ENCODE peak calls at places on chromosomes 5 and 9, in nine cellular contexts. One of them, this sample, is unnamed.

GRCh38 chr9:17761984-17762676 is 183.3 kb downstream of the SH3GL2 start:
- DNase-seq in heart left ventricle: no peak
- DNase-seq in GM23248: no peak
- DNase-seq in endothelial cell of umbilical vein: no peak
- DNase-seq in esophagus squamous epithelium: no peak
- DNase-seq in upper lobe of right lung: no peak
- DNase-seq in body of pancreas: no peak
- DNase-seq in tibial artery: no peak
- DNase-seq in uterus: no peak
- DNase-seq in this sample: no peak

GRCh38 chr9:134325096-134325812 is 1.0 kb upstream of the RXRA start:
- DNase-seq in heart left ventricle: peak
- DNase-seq in GM23248: peak
- DNase-seq in endothelial cell of umbilical vein: peak
- DNase-seq in esophagus squamous epithelium: no peak
- DNase-seq in upper lobe of right lung: peak
- DNase-seq in body of pancreas: peak
- DNase-seq in tibial artery: peak
- DNase-seq in uterus: peak
- DNase-seq in this sample: no peak

GRCh38 chr9:133956520-133957076 is 35.5 kb downstream of the VAV2 start:
- DNase-seq in heart left ventricle: peak
- DNase-seq in GM23248: peak
- DNase-seq in endothelial cell of umbilical vein: peak
- DNase-seq in esophagus squamous epithelium: no peak
- DNase-seq in upper lobe of right lung: no peak
- DNase-seq in body of pancreas: peak
- DNase-seq in tibial artery: no peak
- DNase-seq in uterus: no peak
- DNase-seq in this sample: no peak

GRCh38 chr5:103428411-103428871 is 134.1 kb downstream of the NUDT12 start:
- DNase-seq in heart left ventricle: peak
- DNase-seq in GM23248: peak
- DNase-seq in endothelial cell of umbilical vein: no peak
- DNase-seq in esophagus squamous epithelium: no peak
- DNase-seq in upper lobe of right lung: no peak
- DNase-seq in body of pancreas: peak
- DNase-seq in tibial artery: no peak
- DNase-seq in uterus: no peak
- DNase-seq in this sample: peak

GRCh38 chr5:172499287-172499686 is 45.0 kb upstream of the SH3PXD2B start:
- DNase-seq in heart left ventricle: no peak
- DNase-seq in GM23248: no peak
- DNase-seq in endothelial cell of umbilical vein: no peak
- DNase-seq in esophagus squamous epithelium: no peak
- DNase-seq in upper lobe of right lung: peak
- DNase-seq in body of pancreas: no peak
- DNase-seq in tibial artery: no peak
- DNase-seq in uterus: no peak
- DNase-seq in this sample: no peak

GRCh38 chr9:127131871-127132270 is 9.4 kb upstream of the ANGPTL2 start:
- DNase-seq in heart left ventricle: no peak
- DNase-seq in GM23248: peak
- DNase-seq in endothelial cell of umbilical vein: no peak
- DNase-seq in esophagus squamous epithelium: no peak
- DNase-seq in upper lobe of right lung: no peak
- DNase-seq in body of pancreas: no peak
- DNase-seq in tibial artery: no peak
- DNase-seq in uterus: no peak
- DNase-seq in this sample: peak

GRCh38 chr9:68599826-68600225 is 59.1 kb upstream of the TMEM252 start:
- DNase-seq in heart left ventricle: no peak
- DNase-seq in GM23248: no peak
- DNase-seq in endothelial cell of umbilical vein: no peak
- DNase-seq in esophagus squamous epithelium: no peak
- DNase-seq in upper lobe of right lung: no peak
- DNase-seq in body of pancreas: no peak
- DNase-seq in tibial artery: no peak
- DNase-seq in uterus: no peak
- DNase-seq in this sample: no peak

GRCh38 chr9:133604214-133604613 is 5.0 kb downstream of the FAM163B start:
- DNase-seq in heart left ventricle: no peak
- DNase-seq in GM23248: no peak
- DNase-seq in endothelial cell of umbilical vein: no peak
- DNase-seq in esophagus squamous epithelium: no peak
- DNase-seq in upper lobe of right lung: no peak
- DNase-seq in body of pancreas: no peak
- DNase-seq in tibial artery: no peak
- DNase-seq in uterus: no peak
- DNase-seq in this sample: peak

GRCh38 chr5:25993701-25994100 is 1044.7 kb downstream of the CDH9 start:
- DNase-seq in heart left ventricle: no peak
- DNase-seq in GM23248: no peak
- DNase-seq in endothelial cell of umbilical vein: no peak
- DNase-seq in esophagus squamous epithelium: no peak
- DNase-seq in upper lobe of right lung: no peak
- DNase-seq in body of pancreas: no peak
- DNase-seq in tibial artery: no peak
- DNase-seq in uterus: no peak
- DNase-seq in this sample: no peak

GRCh38 chr9:113922160-113922559 is 46.1 kb downstream of the ZNF618 start:
- DNase-seq in heart left ventricle: no peak
- DNase-seq in GM23248: no peak
- DNase-seq in endothelial cell of umbilical vein: no peak
- DNase-seq in esophagus squamous epithelium: no peak
- DNase-seq in upper lobe of right lung: no peak
- DNase-seq in body of pancreas: no peak
- DNase-seq in tibial artery: no peak
- DNase-seq in uterus: no peak
- DNase-seq in this sample: no peak

GRCh38 chr9:82549174-82549821 is 513.6 kb downstream of the RASEF start:
- DNase-seq in heart left ventricle: no peak
- DNase-seq in GM23248: no peak
- DNase-seq in endothelial cell of umbilical vein: no peak
- DNase-seq in esophagus squamous epithelium: no peak
- DNase-seq in upper lobe of right lung: no peak
- DNase-seq in body of pancreas: no peak
- DNase-seq in tibial artery: no peak
- DNase-seq in uterus: no peak
- DNase-seq in this sample: no peak

GRCh38 chr9:137445930-137446431 is 4.8 kb upstream of the ENTPD8 start:
- DNase-seq in heart left ventricle: peak
- DNase-seq in GM23248: peak
- DNase-seq in endothelial cell of umbilical vein: no peak
- DNase-seq in esophagus squamous epithelium: no peak
- DNase-seq in upper lobe of right lung: no peak
- DNase-seq in body of pancreas: peak
- DNase-seq in tibial artery: no peak
- DNase-seq in uterus: no peak
- DNase-seq in this sample: no peak

GRCh38 chr9:1458503-1458902 is 408.3 kb downstream of the DMRT2 start:
- DNase-seq in heart left ventricle: no peak
- DNase-seq in GM23248: peak
- DNase-seq in endothelial cell of umbilical vein: no peak
- DNase-seq in esophagus squamous epithelium: no peak
- DNase-seq in upper lobe of right lung: no peak
- DNase-seq in body of pancreas: no peak
- DNase-seq in tibial artery: no peak
- DNase-seq in uterus: no peak
- DNase-seq in this sample: peak

GRCh38 chr5:112957970-112958773 is 18.4 kb upstream of the DCP2 start:
- DNase-seq in heart left ventricle: peak
- DNase-seq in GM23248: peak
- DNase-seq in endothelial cell of umbilical vein: peak
- DNase-seq in esophagus squamous epithelium: no peak
- DNase-seq in upper lobe of right lung: peak
- DNase-seq in body of pancreas: peak
- DNase-seq in tibial artery: peak
- DNase-seq in uterus: peak
- DNase-seq in this sample: peak

DNA sequence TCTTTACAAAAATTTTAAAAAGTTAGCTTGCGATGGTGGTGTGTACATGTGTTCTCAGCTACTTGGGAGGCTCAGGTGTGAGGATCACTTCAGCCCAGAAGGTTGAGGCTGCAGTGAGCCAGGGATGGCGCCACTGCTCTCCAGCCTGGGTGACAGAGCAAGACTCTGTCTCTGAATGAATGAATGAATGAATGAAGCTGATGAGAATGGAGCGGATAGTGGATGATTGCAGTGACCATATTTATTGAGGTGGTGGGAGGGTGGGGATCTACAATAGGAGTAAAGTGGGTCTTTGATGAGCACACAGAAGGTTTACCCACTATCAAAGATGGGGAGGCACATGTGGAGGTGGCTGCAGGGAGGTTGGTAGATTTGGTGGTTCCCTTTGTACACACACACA is 120.2 kb downstream of the AOPEP start:
- DNase-seq in heart left ventricle: no peak
- DNase-seq in GM23248: no peak
- DNase-seq in endothelial cell of umbilical vein: no peak
- DNase-seq in esophagus squamous epithelium: no peak
- DNase-seq in upper lobe of right lung: no peak
- DNase-seq in body of pancreas: no peak
- DNase-seq in tibial artery: no peak
- DNase-seq in uterus: no peak
- DNase-seq in this sample: no peak
- H3K27ac ChIP-seq in heart left ventricle: no peak
- H3K27ac ChIP-seq in GM23248: no peak
- H3K27ac ChIP-seq in endothelial cell of umbilical vein: no peak
- H3K27ac ChIP-seq in esophagus squamous epithelium: no peak
- H3K27ac ChIP-seq in upper lobe of right lung: no peak
- H3K27ac ChIP-seq in body of pancreas: peak
- H3K27ac ChIP-seq in tibial artery: no peak
- H3K27ac ChIP-seq in uterus: no peak
- H3K27ac ChIP-seq in this sample: no peak

GRCh38 chr5:145979270-145980223 is 43.2 kb downstream of the SH3RF2 start:
- DNase-seq in heart left ventricle: no peak
- DNase-seq in GM23248: no peak
- DNase-seq in endothelial cell of umbilical vein: no peak
- DNase-seq in esophagus squamous epithelium: no peak
- DNase-seq in upper lobe of right lung: no peak
- DNase-seq in body of pancreas: peak
- DNase-seq in tibial artery: no peak
- DNase-seq in uterus: no peak
- DNase-seq in this sample: no peak

GRCh38 chr5:145978672-145979071 is 42.3 kb downstream of the SH3RF2 start:
- DNase-seq in heart left ventricle: no peak
- DNase-seq in GM23248: no peak
- DNase-seq in endothelial cell of umbilical vein: no peak
- DNase-seq in esophagus squamous epithelium: no peak
- DNase-seq in upper lobe of right lung: no peak
- DNase-seq in body of pancreas: peak
- DNase-seq in tibial artery: no peak
- DNase-seq in uterus: no peak
- DNase-seq in this sample: no peak

GRCh38 chr5:145980718-145981117 is 44.3 kb downstream of the SH3RF2 start:
- DNase-seq in heart left ventricle: no peak
- DNase-seq in GM23248: no peak
- DNase-seq in endothelial cell of umbilical vein: no peak
- DNase-seq in esophagus squamous epithelium: no peak
- DNase-seq in upper lobe of right lung: no peak
- DNase-seq in body of pancreas: no peak
- DNase-seq in tibial artery: no peak
- DNase-seq in uterus: no peak
- DNase-seq in this sample: no peak

GRCh38 chr5:145981612-145982571 is 45.5 kb downstream of the SH3RF2 start:
- DNase-seq in heart left ventricle: no peak
- DNase-seq in GM23248: no peak
- DNase-seq in endothelial cell of umbilical vein: no peak
- DNase-seq in esophagus squamous epithelium: no peak
- DNase-seq in upper lobe of right lung: no peak
- DNase-seq in body of pancreas: peak
- DNase-seq in tibial artery: no peak
- DNase-seq in uterus: no peak
- DNase-seq in this sample: no peak

DNA sequence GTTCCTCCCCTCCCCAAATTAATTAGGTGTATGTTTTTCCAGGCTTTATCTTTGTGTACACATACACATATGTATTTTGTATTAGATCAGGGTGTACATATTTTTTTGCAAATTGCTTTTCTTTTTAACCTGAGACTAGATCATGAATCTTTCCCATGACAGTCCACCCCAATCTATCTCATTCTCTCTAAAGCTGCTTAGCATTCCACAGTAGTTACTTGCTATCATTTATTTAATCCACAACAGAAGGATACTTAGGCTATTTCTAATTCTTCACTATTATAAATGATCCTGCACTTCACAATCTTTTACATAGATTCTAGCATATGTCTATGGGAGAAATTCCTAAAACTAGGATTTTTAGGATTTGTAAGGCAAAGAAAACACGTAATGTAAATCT is 43.9 kb downstream of the SH3RF2 start:
- DNase-seq in heart left ventricle: no peak
- DNase-seq in GM23248: no peak
- DNase-seq in endothelial cell of umbilical vein: no peak
- DNase-seq in esophagus squamous epithelium: no peak
- DNase-seq in upper lobe of right lung: no peak
- DNase-seq in body of pancreas: no peak
- DNase-seq in tibial artery: no peak
- DNase-seq in uterus: no peak
- DNase-seq in this sample: no peak
- H3K27ac ChIP-seq in heart left ventricle: no peak
- H3K27ac ChIP-seq in GM23248: no peak
- H3K27ac ChIP-seq in endothelial cell of umbilical vein: no peak
- H3K27ac ChIP-seq in esophagus squamous epithelium: no peak
- H3K27ac ChIP-seq in upper lobe of right lung: no peak
- H3K27ac ChIP-seq in body of pancreas: peak
- H3K27ac ChIP-seq in tibial artery: no peak
- H3K27ac ChIP-seq in uterus: no peak
- H3K27ac ChIP-seq in this sample: no peak

GRCh38 chr9:37362430-37362829 is 60.1 kb upstream of the GRHPR start:
- DNase-seq in heart left ventricle: no peak
- DNase-seq in GM23248: no peak
- DNase-seq in endothelial cell of umbilical vein: no peak
- DNase-seq in esophagus squamous epithelium: no peak
- DNase-seq in upper lobe of right lung: no peak
- DNase-seq in body of pancreas: no peak
- DNase-seq in tibial artery: no peak
- DNase-seq in uterus: no peak
- DNase-seq in this sample: no peak
- H3K27ac ChIP-seq in heart left ventricle: no peak
- H3K27ac ChIP-seq in GM23248: no peak
- H3K27ac ChIP-seq in endothelial cell of umbilical vein: no peak
- H3K27ac ChIP-seq in esophagus squamous epithelium: no peak
- H3K27ac ChIP-seq in upper lobe of right lung: no peak
- H3K27ac ChIP-seq in body of pancreas: no peak
- H3K27ac ChIP-seq in tibial artery: no peak
- H3K27ac ChIP-seq in uterus: no peak
- H3K27ac ChIP-seq in this sample: no peak

DNA sequence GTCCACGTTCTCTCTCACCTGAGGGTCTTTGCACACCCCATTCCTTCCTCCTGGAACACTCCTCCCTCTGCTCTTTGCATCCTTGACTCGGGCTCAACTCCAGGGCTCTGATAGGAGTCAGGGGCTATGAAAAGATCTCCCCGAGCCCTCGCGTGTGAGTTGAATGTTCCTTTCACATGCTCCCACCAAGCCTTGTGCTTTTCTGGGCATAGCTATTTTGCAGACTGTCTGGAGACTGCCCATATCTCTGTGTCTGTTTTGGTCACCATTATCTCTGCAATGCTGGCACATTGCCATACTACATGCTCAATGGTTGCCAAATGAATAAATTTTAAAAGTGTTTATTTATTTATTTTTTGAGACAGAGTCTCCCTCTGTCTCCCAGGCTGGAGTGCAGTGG is 56.9 kb upstream of the PLPP1 start:
- DNase-seq in heart left ventricle: no peak
- DNase-seq in GM23248: no peak
- DNase-seq in endothelial cell of umbilical vein: no peak
- DNase-seq in esophagus squamous epithelium: no peak
- DNase-seq in upper lobe of right lung: no peak
- DNase-seq in body of pancreas: no peak
- DNase-seq in tibial artery: no peak
- DNase-seq in uterus: no peak
- DNase-seq in this sample: peak
- H3K27ac ChIP-seq in heart left ventricle: peak
- H3K27ac ChIP-seq in GM23248: no peak
- H3K27ac ChIP-seq in endothelial cell of umbilical vein: no peak
- H3K27ac ChIP-seq in esophagus squamous epithelium: no peak
- H3K27ac ChIP-seq in upper lobe of right lung: no peak
- H3K27ac ChIP-seq in body of pancreas: no peak
- H3K27ac ChIP-seq in tibial artery: no peak
- H3K27ac ChIP-seq in uterus: no peak
- H3K27ac ChIP-seq in this sample: no peak

This sample was measured in brain microvascular endothelial cell.